ENCODE peak calls at places on chromosomes 4 and X, in six cellular contexts. One of them, this sample, is unnamed.

GRCh38 chr4:149884046-149884445 is 68.4 kb upstream of the IQCM start:
- DNase-seq in breast epithelium: no peak
- DNase-seq in HCT116: no peak
- DNase-seq in transverse colon: peak
- DNase-seq in gastrocnemius medialis: peak
- DNase-seq in heart left ventricle: no peak
- DNase-seq in this sample: no peak

GRCh38 chr4:107117726-107118125 is 81.6 kb upstream of the DKK2 start:
- DNase-seq in HCT116: no peak
- DNase-seq in gastrocnemius medialis: no peak
- DNase-seq in heart left ventricle: no peak
- DNase-seq in transverse colon: no peak
- DNase-seq in breast epithelium: no peak
- DNase-seq in this sample: no peak

GRCh38 chr4:5724377-5724776 is 13.4 kb downstream of the EVC start:
- DNase-seq in HCT116: no peak
- DNase-seq in heart left ventricle: no peak
- DNase-seq in transverse colon: no peak
- DNase-seq in gastrocnemius medialis: no peak
- DNase-seq in breast epithelium: no peak
- DNase-seq in this sample: no peak

GRCh38 chr4:98950925-98951324 is 22.0 kb upstream of the EIF4E start:
- DNase-seq in gastrocnemius medialis: no peak
- DNase-seq in heart left ventricle: no peak
- DNase-seq in breast epithelium: no peak
- DNase-seq in transverse colon: no peak
- DNase-seq in HCT116: no peak
- DNase-seq in this sample: no peak

GRCh38 chrX:139890991-139891700 is 41.7 kb downstream of the ATP11C start:
- DNase-seq in transverse colon: no peak
- DNase-seq in gastrocnemius medialis: no peak
- DNase-seq in breast epithelium: no peak
- DNase-seq in heart left ventricle: no peak
- DNase-seq in HCT116: no peak
- DNase-seq in this sample: no peak

GRCh38 chr4:95153182-95153581 is 395.4 kb downstream of the BMPR1B start:
- DNase-seq in gastrocnemius medialis: no peak
- DNase-seq in heart left ventricle: no peak
- DNase-seq in transverse colon: no peak
- DNase-seq in breast epithelium: no peak
- DNase-seq in HCT116: no peak
- DNase-seq in this sample: no peak

GRCh38 chr4:140069068-140069467 is 84.9 kb downstream of the MAML3 start:
- DNase-seq in gastrocnemius medialis: peak
- DNase-seq in transverse colon: no peak
- DNase-seq in HCT116: no peak
- DNase-seq in heart left ventricle: no peak
- DNase-seq in breast epithelium: no peak
- DNase-seq in this sample: no peak

GRCh38 chr4:31084806-31085416 is 364.7 kb downstream of the PCDH7 start:
- DNase-seq in gastrocnemius medialis: no peak
- DNase-seq in breast epithelium: no peak
- DNase-seq in transverse colon: no peak
- DNase-seq in HCT116: peak
- DNase-seq in heart left ventricle: no peak
- DNase-seq in this sample: no peak

GRCh38 chrX:40866878-40867277 is 131.5 kb upstream of the MED14 start:
- DNase-seq in heart left ventricle: no peak
- DNase-seq in transverse colon: no peak
- DNase-seq in HCT116: no peak
- DNase-seq in gastrocnemius medialis: peak
- DNase-seq in breast epithelium: no peak
- DNase-seq in this sample: no peak

GRCh38 chr4:57020467-57021101 is 41.9 kb downstream of the POLR2B start:
- DNase-seq in gastrocnemius medialis: no peak
- DNase-seq in transverse colon: no peak
- DNase-seq in HCT116: no peak
- DNase-seq in breast epithelium: no peak
- DNase-seq in heart left ventricle: no peak
- DNase-seq in this sample: no peak

GRCh38 chr4:17535906-17536305 is 20.9 kb downstream of the CLRN2 start:
- DNase-seq in HCT116: peak
- DNase-seq in transverse colon: no peak
- DNase-seq in breast epithelium: no peak
- DNase-seq in gastrocnemius medialis: no peak
- DNase-seq in heart left ventricle: no peak
- DNase-seq in this sample: no peak

GRCh38 chr4:110778526-110778925 is 155.6 kb upstream of the PITX2 start:
- DNase-seq in heart left ventricle: no peak
- DNase-seq in transverse colon: no peak
- DNase-seq in gastrocnemius medialis: no peak
- DNase-seq in breast epithelium: no peak
- DNase-seq in HCT116: no peak
- DNase-seq in this sample: no peak

DNA sequence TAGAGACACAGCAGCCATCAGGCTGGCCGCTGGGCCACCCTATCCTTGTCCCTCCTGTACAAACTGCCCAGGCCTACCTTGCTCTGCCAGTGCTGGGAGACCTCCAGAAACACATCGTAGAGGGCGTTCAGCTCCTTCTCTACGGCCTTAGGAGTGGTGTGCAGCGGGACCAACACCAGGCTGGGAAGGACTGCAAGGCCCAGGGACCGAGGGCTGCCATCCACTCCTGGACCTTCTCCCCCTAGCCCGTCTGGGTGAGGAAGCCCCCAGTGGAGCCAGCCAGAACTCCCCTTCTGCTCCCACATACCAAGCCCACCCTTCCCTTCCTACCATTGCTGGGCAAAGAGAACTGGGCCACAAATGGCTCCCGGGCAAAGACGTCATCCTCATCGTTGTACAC is 5.0 kb downstream of the RPL10 start:
- DNase-seq in HCT116: no peak
- DNase-seq in transverse colon: no peak
- DNase-seq in gastrocnemius medialis: no peak
- DNase-seq in breast epithelium: no peak
- DNase-seq in heart left ventricle: no peak
- DNase-seq in this sample: no peak
- TF ChIP-seq CTCF in HCT116: no peak
- TF ChIP-seq CTCF in transverse colon: no peak
- TF ChIP-seq CTCF in gastrocnemius medialis: no peak
- TF ChIP-seq CTCF in breast epithelium: no peak
- TF ChIP-seq CTCF in heart left ventricle: no peak
- TF ChIP-seq CTCF in this sample: no peak

GRCh38 chr4:38805530-38806145 is 1.0 kb upstream of the TLR1 start:
- DNase-seq in transverse colon: peak
- DNase-seq in HCT116: no peak
- DNase-seq in gastrocnemius medialis: peak
- DNase-seq in breast epithelium: no peak
- DNase-seq in heart left ventricle: no peak
- DNase-seq in this sample: peak

GRCh38 chr4:38804654-38805295 is at the start of gene TLR1:
- DNase-seq in HCT116: peak
- DNase-seq in breast epithelium: no peak
- DNase-seq in gastrocnemius medialis: no peak
- DNase-seq in heart left ventricle: no peak
- DNase-seq in transverse colon: no peak
- DNase-seq in this sample: no peak

GRCh38 chr4:38802561-38803355 is 1.8 kb downstream of the TLR1 start:
- DNase-seq in heart left ventricle: no peak
- DNase-seq in breast epithelium: no peak
- DNase-seq in gastrocnemius medialis: no peak
- DNase-seq in HCT116: no peak
- DNase-seq in transverse colon: no peak
- DNase-seq in this sample: no peak

GRCh38 chr4:38800956-38801450 is 3.6 kb downstream of the TLR1 start:
- DNase-seq in breast epithelium: no peak
- DNase-seq in HCT116: no peak
- DNase-seq in gastrocnemius medialis: no peak
- DNase-seq in transverse colon: no peak
- DNase-seq in heart left ventricle: no peak
- DNase-seq in this sample: no peak

DNA sequence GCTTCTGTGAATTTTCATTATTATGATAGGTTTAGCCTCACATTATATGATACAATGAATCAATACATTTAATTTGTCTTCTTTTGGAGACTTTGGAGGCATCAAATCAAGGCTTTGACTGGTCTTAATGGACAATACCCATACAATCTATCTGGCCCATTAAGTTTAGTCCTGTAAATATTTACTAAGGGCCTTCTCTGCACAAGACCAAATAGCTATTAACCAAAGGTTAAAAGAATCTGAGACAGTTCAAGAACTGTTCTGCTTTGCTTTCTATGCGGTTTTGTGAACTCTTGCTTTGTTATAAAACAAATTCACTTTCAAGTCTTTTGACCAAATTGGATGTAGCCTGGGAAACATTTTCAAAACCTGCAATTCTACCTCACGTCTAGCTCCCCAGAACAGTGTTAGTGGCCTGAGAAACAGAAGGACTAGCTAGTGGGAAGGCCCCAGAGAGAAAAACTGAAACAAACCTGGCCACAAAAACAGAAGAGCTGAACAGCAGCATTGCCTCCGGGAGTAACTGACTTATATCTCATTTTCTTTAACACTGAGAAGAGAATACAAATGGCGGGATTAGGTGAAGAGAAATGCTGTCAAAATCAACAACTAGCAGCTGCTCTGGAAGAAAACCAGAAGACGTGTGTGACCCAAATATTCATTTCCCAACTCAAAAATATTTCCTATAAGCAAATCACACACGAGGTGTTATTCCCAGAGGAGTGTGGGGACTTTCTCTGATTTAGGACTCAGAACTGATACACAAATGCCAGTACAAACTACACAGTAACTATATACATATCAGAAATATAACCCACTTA is 548 bp downstream of the TLR1 start:
- DNase-seq in heart left ventricle: no peak
- DNase-seq in gastrocnemius medialis: no peak
- DNase-seq in breast epithelium: no peak
- DNase-seq in HCT116: no peak
- DNase-seq in transverse colon: no peak
- DNase-seq in this sample: no peak
- H3K4me3 ChIP-seq in heart left ventricle: no peak
- H3K4me3 ChIP-seq in gastrocnemius medialis: peak
- H3K4me3 ChIP-seq in breast epithelium: peak
- H3K4me3 ChIP-seq in HCT116: no peak
- H3K4me3 ChIP-seq in transverse colon: peak
- H3K4me3 ChIP-seq in this sample: peak

GRCh38 chrX:118626346-118626745 is 101.1 kb upstream of the IL13RA1 start:
- DNase-seq in breast epithelium: no peak
- DNase-seq in heart left ventricle: no peak
- DNase-seq in gastrocnemius medialis: no peak
- DNase-seq in transverse colon: no peak
- DNase-seq in HCT116: no peak
- DNase-seq in this sample: no peak
- TF ChIP-seq POLR2A in breast epithelium: no peak
- TF ChIP-seq POLR2A in heart left ventricle: no peak
- TF ChIP-seq POLR2A in gastrocnemius medialis: no peak
- TF ChIP-seq POLR2A in transverse colon: no peak
- TF ChIP-seq POLR2A in HCT116: no peak
- TF ChIP-seq POLR2A in this sample: no peak

GRCh38 chrX:136200466-136200865 is 50.7 kb downstream of the MAP7D3 start:
- DNase-seq in HCT116: no peak
- DNase-seq in transverse colon: no peak
- DNase-seq in heart left ventricle: no peak
- DNase-seq in breast epithelium: no peak
- DNase-seq in gastrocnemius medialis: peak
- DNase-seq in this sample: no peak
- TF ChIP-seq CTCF in HCT116: peak
- TF ChIP-seq CTCF in transverse colon: no peak
- TF ChIP-seq CTCF in heart left ventricle: peak
- TF ChIP-seq CTCF in breast epithelium: no peak
- TF ChIP-seq CTCF in gastrocnemius medialis: peak
- TF ChIP-seq CTCF in this sample: no peak

DNA sequence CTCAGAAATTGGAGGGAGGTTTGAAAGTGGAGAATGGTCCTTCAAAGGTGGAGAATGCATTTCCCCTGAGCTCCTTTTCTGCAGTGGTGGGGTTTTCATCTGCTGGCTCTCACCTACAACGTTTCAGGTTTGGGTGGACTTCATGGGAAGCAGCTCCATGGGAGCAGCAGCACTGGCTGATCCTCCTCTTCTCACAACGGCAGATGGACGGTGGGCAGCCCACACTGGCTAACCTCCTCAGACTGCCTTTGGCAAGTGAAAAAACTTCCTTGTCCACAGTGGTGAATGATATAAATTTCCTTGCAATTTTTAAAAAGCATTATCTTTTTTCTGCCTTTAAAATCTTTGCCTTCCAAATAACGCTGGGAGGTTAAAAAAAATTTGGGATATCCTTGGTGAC is 93.5 kb downstream of the ZNF827 start:
- DNase-seq in gastrocnemius medialis: no peak
- DNase-seq in transverse colon: no peak
- DNase-seq in heart left ventricle: no peak
- DNase-seq in breast epithelium: no peak
- DNase-seq in HCT116: no peak
- DNase-seq in this sample: no peak
- H3K4me3 ChIP-seq in gastrocnemius medialis: no peak
- H3K4me3 ChIP-seq in transverse colon: no peak
- H3K4me3 ChIP-seq in heart left ventricle: no peak
- H3K4me3 ChIP-seq in breast epithelium: no peak
- H3K4me3 ChIP-seq in HCT116: no peak
- H3K4me3 ChIP-seq in this sample: no peak

GRCh38 chr4:119300388-119301131 is 21.4 kb downstream of the FABP2 start:
- DNase-seq in breast epithelium: peak
- DNase-seq in heart left ventricle: peak
- DNase-seq in transverse colon: peak
- DNase-seq in gastrocnemius medialis: peak
- DNase-seq in HCT116: peak
- DNase-seq in this sample: peak
- TF ChIP-seq POLR2A in breast epithelium: peak
- TF ChIP-seq POLR2A in heart left ventricle: no peak
- TF ChIP-seq POLR2A in transverse colon: peak
- TF ChIP-seq POLR2A in gastrocnemius medialis: peak
- TF ChIP-seq POLR2A in HCT116: peak
- TF ChIP-seq POLR2A in this sample: no peak

GRCh38 chrX:45006002-45006800 is 133.2 kb downstream of the KDM6A start:
- DNase-seq in transverse colon: no peak
- DNase-seq in heart left ventricle: no peak
- DNase-seq in gastrocnemius medialis: no peak
- DNase-seq in HCT116: peak
- DNase-seq in breast epithelium: no peak
- DNase-seq in this sample: no peak
- TF ChIP-seq CTCF in transverse colon: no peak
- TF ChIP-seq CTCF in heart left ventricle: no peak
- TF ChIP-seq CTCF in gastrocnemius medialis: no peak
- TF ChIP-seq CTCF in HCT116: no peak
- TF ChIP-seq CTCF in breast epithelium: no peak
- TF ChIP-seq CTCF in this sample: no peak

GRCh38 chrX:39819921-39820849 is 277.6 kb downstream of the BCOR start:
- DNase-seq in gastrocnemius medialis: no peak
- DNase-seq in transverse colon: no peak
- DNase-seq in HCT116: no peak
- DNase-seq in heart left ventricle: no peak
- DNase-seq in breast epithelium: no peak
- DNase-seq in this sample: no peak
- H3K4me3 ChIP-seq in gastrocnemius medialis: no peak
- H3K4me3 ChIP-seq in transverse colon: peak
- H3K4me3 ChIP-seq in HCT116: no peak
- H3K4me3 ChIP-seq in heart left ventricle: peak
- H3K4me3 ChIP-seq in breast epithelium: peak
- H3K4me3 ChIP-seq in this sample: no peak

GRCh38 chr4:82430193-82431025 is at the start of the genes ENOPH1 and HNRNPDL:
- DNase-seq in transverse colon: peak
- DNase-seq in breast epithelium: peak
- DNase-seq in HCT116: peak
- DNase-seq in heart left ventricle: peak
- DNase-seq in gastrocnemius medialis: peak
- DNase-seq in this sample: peak
- TF ChIP-seq POLR2A in transverse colon: peak
- TF ChIP-seq POLR2A in breast epithelium: peak
- TF ChIP-seq POLR2A in HCT116: peak
- TF ChIP-seq POLR2A in heart left ventricle: no peak
- TF ChIP-seq POLR2A in gastrocnemius medialis: peak
- TF ChIP-seq POLR2A in this sample: no peak

This sample was measured in lower leg skin.